ENCODE peak calls at places on chromosomes 13 and 19, in eight cellular contexts. One of them, this sample, is unnamed.
A peak's percentile ranks its signal among the peaks of the same experiment; 100 is the strongest.

GRCh38 chr13:97648171-97648880 is 214.4 kb downstream of the RAP2A start:
- DNase-seq in PC-3: no peak
- DNase-seq in heart right ventricle: no peak
- DNase-seq in psoas muscle: no peak
- DNase-seq in cardiac muscle cell: peak; percentile 82
- DNase-seq in body of pancreas: no peak
- DNase-seq in H9: no peak
- DNase-seq in aorta: no peak
- DNase-seq in this sample: no peak

GRCh38 chr13:46389985-46390384 is 2.9 kb upstream of the RUBCNL start:
- DNase-seq in body of pancreas: peak; percentile 70
- DNase-seq in H9: no peak
- DNase-seq in PC-3: peak; percentile 13
- DNase-seq in aorta: no peak
- DNase-seq in heart right ventricle: no peak
- DNase-seq in cardiac muscle cell: no peak
- DNase-seq in psoas muscle: peak; percentile 46
- DNase-seq in this sample: no peak

GRCh38 chr19:5665781-5666513 is 14.4 kb downstream of the MICOS13 start:
- DNase-seq in body of pancreas: no peak
- DNase-seq in heart right ventricle: no peak
- DNase-seq in aorta: peak; percentile 61
- DNase-seq in psoas muscle: no peak
- DNase-seq in H9: no peak
- DNase-seq in cardiac muscle cell: peak; percentile 33
- DNase-seq in PC-3: peak; percentile 58
- DNase-seq in this sample: no peak

GRCh38 chr13:30158774-30159445 is 148.4 kb downstream of the KATNAL1 start:
- DNase-seq in H9: no peak
- DNase-seq in body of pancreas: no peak
- DNase-seq in cardiac muscle cell: peak; percentile 80
- DNase-seq in psoas muscle: no peak
- DNase-seq in heart right ventricle: no peak
- DNase-seq in aorta: no peak
- DNase-seq in PC-3: peak; percentile 35
- DNase-seq in this sample: no peak

GRCh38 chr13:48678316-48678715 is 24.6 kb downstream of the CYSLTR2 start:
- DNase-seq in heart right ventricle: no peak
- DNase-seq in psoas muscle: no peak
- DNase-seq in cardiac muscle cell: no peak
- DNase-seq in aorta: no peak
- DNase-seq in body of pancreas: no peak
- DNase-seq in PC-3: no peak
- DNase-seq in H9: no peak
- DNase-seq in this sample: no peak

GRCh38 chr13:22169473-22169872 is 498.6 kb downstream of the FGF9 start:
- DNase-seq in body of pancreas: no peak
- DNase-seq in psoas muscle: no peak
- DNase-seq in H9: no peak
- DNase-seq in heart right ventricle: no peak
- DNase-seq in cardiac muscle cell: no peak
- DNase-seq in PC-3: no peak
- DNase-seq in aorta: no peak
- DNase-seq in this sample: no peak

GRCh38 chr19:21765151-21765550 is 2.2 kb downstream of the ZNF100 start:
- DNase-seq in psoas muscle: no peak
- DNase-seq in cardiac muscle cell: no peak
- DNase-seq in body of pancreas: no peak
- DNase-seq in H9: no peak
- DNase-seq in aorta: no peak
- DNase-seq in heart right ventricle: no peak
- DNase-seq in PC-3: no peak
- DNase-seq in this sample: no peak

GRCh38 chr19:30669329-30670010 is 297.3 kb downstream of the ZNF536 start:
- DNase-seq in heart right ventricle: peak; percentile 56
- DNase-seq in body of pancreas: peak; percentile 60
- DNase-seq in PC-3: peak; percentile 39
- DNase-seq in H9: peak; percentile 81
- DNase-seq in psoas muscle: peak; percentile 75
- DNase-seq in cardiac muscle cell: peak; percentile 43
- DNase-seq in aorta: peak; percentile 88
- DNase-seq in this sample: no peak

GRCh38 chr19:34181111-34181864 is 9.0 kb downstream of the LSM14A start:
- DNase-seq in body of pancreas: no peak
- DNase-seq in H9: no peak
- DNase-seq in PC-3: peak; percentile 4
- DNase-seq in cardiac muscle cell: no peak
- DNase-seq in aorta: no peak
- DNase-seq in psoas muscle: no peak
- DNase-seq in heart right ventricle: no peak
- DNase-seq in this sample: no peak

GRCh38 chr13:98842074-98842473 is 89.6 kb upstream of the SLC15A1 start:
- DNase-seq in H9: no peak
- DNase-seq in cardiac muscle cell: no peak
- DNase-seq in psoas muscle: no peak
- DNase-seq in heart right ventricle: no peak
- DNase-seq in aorta: no peak
- DNase-seq in PC-3: no peak
- DNase-seq in body of pancreas: no peak
- DNase-seq in this sample: no peak

GRCh38 chr13:73065665-73066350 is 7.0 kb downstream of the KLF5 start:
- DNase-seq in H9: no peak
- DNase-seq in heart right ventricle: no peak
- DNase-seq in psoas muscle: no peak
- DNase-seq in PC-3: peak; percentile 73
- DNase-seq in body of pancreas: peak; percentile 31
- DNase-seq in cardiac muscle cell: no peak
- DNase-seq in aorta: no peak
- DNase-seq in this sample: no peak

GRCh38 chr13:97851269-97851668 is 102.2 kb upstream of the IPO5 start:
- DNase-seq in body of pancreas: no peak
- DNase-seq in aorta: no peak
- DNase-seq in psoas muscle: no peak
- DNase-seq in cardiac muscle cell: peak; percentile 20
- DNase-seq in PC-3: no peak
- DNase-seq in heart right ventricle: no peak
- DNase-seq in H9: no peak
- DNase-seq in this sample: no peak

GRCh38 chr13:97344250-97345175 is 89.5 kb upstream of the RAP2A start:
- DNase-seq in heart right ventricle: peak; percentile 70
- DNase-seq in H9: no peak
- DNase-seq in aorta: peak; percentile 85
- DNase-seq in cardiac muscle cell: peak; percentile 75
- DNase-seq in body of pancreas: peak; percentile 75
- DNase-seq in psoas muscle: peak; percentile 77
- DNase-seq in PC-3: peak; percentile 68
- DNase-seq in this sample: no peak

GRCh38 chr19:50712833-50713232 is 6.8 kb downstream of the SHANK1 start:
- DNase-seq in cardiac muscle cell: no peak
- DNase-seq in body of pancreas: no peak
- DNase-seq in aorta: no peak
- DNase-seq in heart right ventricle: no peak
- DNase-seq in H9: no peak
- DNase-seq in psoas muscle: peak; percentile 14
- DNase-seq in PC-3: no peak
- DNase-seq in this sample: no peak

GRCh38 chr19:55486043-55486970 is 1.3 kb downstream of the NAT14 start:
- DNase-seq in H9: no peak
- DNase-seq in psoas muscle: peak; percentile 65
- DNase-seq in PC-3: no peak
- DNase-seq in heart right ventricle: no peak
- DNase-seq in body of pancreas: no peak
- DNase-seq in cardiac muscle cell: no peak
- DNase-seq in aorta: no peak
- DNase-seq in this sample: no peak

GRCh38 chr13:77022341-77022740 is 4.6 kb downstream of the FBXL3 start:
- DNase-seq in H9: no peak
- DNase-seq in body of pancreas: no peak
- DNase-seq in cardiac muscle cell: peak; percentile 54
- DNase-seq in aorta: no peak
- DNase-seq in PC-3: no peak
- DNase-seq in psoas muscle: no peak
- DNase-seq in heart right ventricle: no peak
- DNase-seq in this sample: no peak

GRCh38 chr19:57620673-57621348 is 6.8 kb downstream of the ZNF134 start:
- DNase-seq in aorta: no peak
- DNase-seq in heart right ventricle: no peak
- DNase-seq in PC-3: no peak
- DNase-seq in H9: no peak
- DNase-seq in body of pancreas: no peak
- DNase-seq in cardiac muscle cell: peak; percentile 18
- DNase-seq in psoas muscle: no peak
- DNase-seq in this sample: no peak

GRCh38 chr19:294819-295686 is 3.9 kb upstream of the PLPP2 start:
- DNase-seq in heart right ventricle: no peak
- DNase-seq in PC-3: no peak
- DNase-seq in body of pancreas: peak; percentile 36
- DNase-seq in H9: peak; percentile 80
- DNase-seq in cardiac muscle cell: peak; percentile 32
- DNase-seq in psoas muscle: peak; percentile 52
- DNase-seq in aorta: peak; percentile 83
- DNase-seq in this sample: no peak

GRCh38 chr13:25575562-25575961 is 203.8 kb downstream of the ATP8A2 start:
- DNase-seq in heart right ventricle: no peak
- DNase-seq in PC-3: peak; percentile 19
- DNase-seq in cardiac muscle cell: no peak
- DNase-seq in aorta: no peak
- DNase-seq in body of pancreas: no peak
- DNase-seq in psoas muscle: no peak
- DNase-seq in H9: no peak
- DNase-seq in this sample: no peak

GRCh38 chr13:38421590-38422560 is 72.2 kb downstream of the UFM1 start:
- DNase-seq in cardiac muscle cell: peak; percentile 71
- DNase-seq in psoas muscle: no peak
- DNase-seq in heart right ventricle: no peak
- DNase-seq in body of pancreas: no peak
- DNase-seq in H9: no peak
- DNase-seq in aorta: no peak
- DNase-seq in PC-3: no peak
- DNase-seq in this sample: no peak

GRCh38 chr13:99435116-99435515 is 66.2 kb upstream of the TM9SF2 start:
- DNase-seq in cardiac muscle cell: no peak
- DNase-seq in H9: no peak
- DNase-seq in PC-3: no peak
- DNase-seq in heart right ventricle: no peak
- DNase-seq in aorta: no peak
- DNase-seq in psoas muscle: no peak
- DNase-seq in body of pancreas: no peak
- DNase-seq in this sample: no peak

GRCh38 chr19:50669319-50670101 is 20.3 kb downstream of the C19orf81 start:
- DNase-seq in heart right ventricle: no peak
- DNase-seq in cardiac muscle cell: peak; percentile 50
- DNase-seq in psoas muscle: no peak
- DNase-seq in H9: no peak
- DNase-seq in body of pancreas: peak; percentile 10
- DNase-seq in aorta: no peak
- DNase-seq in PC-3: peak; percentile 64
- DNase-seq in this sample: no peak

GRCh38 chr13:76878043-76878442 is 8.2 kb downstream of the KCTD12 start:
- DNase-seq in aorta: no peak
- DNase-seq in heart right ventricle: no peak
- DNase-seq in cardiac muscle cell: no peak
- DNase-seq in H9: no peak
- DNase-seq in PC-3: no peak
- DNase-seq in psoas muscle: no peak
- DNase-seq in body of pancreas: no peak
- DNase-seq in this sample: no peak

GRCh38 chr19:31957711-31958110 is 387.7 kb upstream of the ZNF507 start:
- DNase-seq in aorta: no peak
- DNase-seq in cardiac muscle cell: no peak
- DNase-seq in psoas muscle: no peak
- DNase-seq in H9: no peak
- DNase-seq in body of pancreas: no peak
- DNase-seq in heart right ventricle: no peak
- DNase-seq in PC-3: no peak
- DNase-seq in this sample: no peak
- H3K4me1 ChIP-seq in aorta: no peaks in the 10 kb centered on the region
- H3K4me1 ChIP-seq in cardiac muscle cell: no peaks in the 10 kb centered on the region
- H3K4me1 ChIP-seq in psoas muscle: no peaks in the 10 kb centered on the region
- H3K4me1 ChIP-seq in H9: no peaks in the 10 kb centered on the region
- H3K4me1 ChIP-seq in body of pancreas: no peaks in the 10 kb centered on the region
- H3K4me1 ChIP-seq in heart right ventricle: no peaks in the 10 kb centered on the region
- H3K4me1 ChIP-seq in PC-3: no peaks in the 10 kb centered on the region
- H3K4me1 ChIP-seq in this sample: no peaks in the 10 kb centered on the region

GRCh38 chr19:18667531-18668251 is 15.8 kb upstream of the CRTC1 start:
- DNase-seq in psoas muscle: peak; percentile 42
- DNase-seq in aorta: peak; percentile 73
- DNase-seq in H9: no peak
- DNase-seq in cardiac muscle cell: no peak
- DNase-seq in body of pancreas: no peak
- DNase-seq in heart right ventricle: no peak
- DNase-seq in PC-3: no peak
- DNase-seq in this sample: no peak
- H3K4me1 ChIP-seq in psoas muscle: peaks cover 31% of the 10 kb centered on the region
- H3K4me1 ChIP-seq in aorta: no peaks in the 10 kb centered on the region
- H3K4me1 ChIP-seq in H9: no peaks in the 10 kb centered on the region
- H3K4me1 ChIP-seq in cardiac muscle cell: no peaks in the 10 kb centered on the region
- H3K4me1 ChIP-seq in body of pancreas: no peaks in the 10 kb centered on the region
- H3K4me1 ChIP-seq in heart right ventricle: peaks cover 9% of the 10 kb centered on the region
- H3K4me1 ChIP-seq in PC-3: no peaks in the 10 kb centered on the region
- H3K4me1 ChIP-seq in this sample: peaks cover 2% of the 10 kb centered on the region

DNA sequence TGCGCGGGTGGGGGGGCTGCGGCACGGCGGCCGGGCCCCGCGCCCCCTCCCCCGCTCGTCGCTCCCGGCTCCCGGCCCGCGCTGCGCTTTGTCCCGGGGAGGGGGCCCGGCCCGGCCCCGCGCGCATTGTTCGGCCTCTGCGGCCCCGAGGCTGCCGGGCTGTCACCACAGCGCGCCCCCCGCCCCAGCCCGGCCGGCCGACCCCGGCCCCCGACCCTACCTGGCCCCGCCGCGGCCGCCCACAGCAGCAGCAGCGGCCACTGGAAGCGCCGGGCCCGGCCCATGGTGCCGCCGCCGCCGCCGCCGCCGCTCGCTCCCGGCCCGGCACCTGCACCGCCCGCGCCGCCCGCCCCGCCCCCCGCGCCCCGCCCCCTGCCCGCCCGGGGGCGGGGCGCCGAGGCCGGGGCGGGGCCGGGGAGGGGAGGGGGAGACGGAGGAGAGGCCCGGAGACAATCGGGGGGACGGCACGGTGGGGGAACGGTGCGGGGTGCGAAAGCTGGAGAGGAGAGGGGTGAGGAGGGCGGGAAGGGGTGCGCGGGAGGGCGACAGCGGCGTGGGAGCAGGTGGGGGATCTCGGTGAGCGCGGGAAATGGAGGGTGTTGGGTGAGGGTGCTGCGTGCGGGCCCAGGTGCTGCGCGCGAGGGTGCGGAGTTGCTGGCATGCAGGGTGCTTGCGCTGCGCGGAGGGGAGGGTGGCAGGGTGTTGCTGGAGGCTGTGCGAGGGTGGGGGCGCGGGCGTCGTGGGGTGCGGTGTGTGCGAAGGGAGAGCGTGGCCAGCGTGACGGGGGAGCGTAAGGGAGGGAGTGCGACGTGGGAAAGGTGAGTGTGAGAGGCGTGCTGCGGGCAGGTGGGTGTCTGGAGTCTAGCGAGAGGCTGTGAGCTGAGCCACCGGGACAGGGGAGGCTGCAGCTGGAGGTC is at the start of gene CADM4:
- DNase-seq in aorta: peak; percentile 79
- DNase-seq in heart right ventricle: peak; percentile 16
- DNase-seq in H9: peak; percentile 46
- DNase-seq in psoas muscle: peak; percentile 56
- DNase-seq in cardiac muscle cell: no peak
- DNase-seq in body of pancreas: peak; percentile 43
- DNase-seq in PC-3: no peak
- DNase-seq in this sample: no peak
- H3K4me1 ChIP-seq in aorta: no peaks in the 10 kb centered on the region
- H3K4me1 ChIP-seq in heart right ventricle: peaks cover 7% of the 10 kb centered on the region
- H3K4me1 ChIP-seq in H9: peaks cover 2% of the 10 kb centered on the region
- H3K4me1 ChIP-seq in psoas muscle: no peaks in the 10 kb centered on the region
- H3K4me1 ChIP-seq in cardiac muscle cell: peaks cover 6% of the 10 kb centered on the region
- H3K4me1 ChIP-seq in body of pancreas: peaks cover 18% of the 10 kb centered on the region
- H3K4me1 ChIP-seq in PC-3: no peaks in the 10 kb centered on the region
- H3K4me1 ChIP-seq in this sample: peaks cover 3% of the 10 kb centered on the region

GRCh38 chr19:39339636-39340035 is 2.6 kb upstream of the SAMD4B start:
- DNase-seq in heart right ventricle: no peak
- DNase-seq in body of pancreas: no peak
- DNase-seq in psoas muscle: no peak
- DNase-seq in cardiac muscle cell: no peak
- DNase-seq in PC-3: no peak
- DNase-seq in H9: no peak
- DNase-seq in aorta: no peak
- DNase-seq in this sample: no peak
- H3K4me1 ChIP-seq in heart right ventricle: peaks cover 58% of the 10 kb centered on the region
- H3K4me1 ChIP-seq in body of pancreas: peaks cover 25% of the 10 kb centered on the region
- H3K4me1 ChIP-seq in psoas muscle: peaks cover 11% of the 10 kb centered on the region
- H3K4me1 ChIP-seq in cardiac muscle cell: peaks cover 6% of the 10 kb centered on the region
- H3K4me1 ChIP-seq in PC-3: peaks cover 12% of the 10 kb centered on the region
- H3K4me1 ChIP-seq in H9: no peaks in the 10 kb centered on the region
- H3K4me1 ChIP-seq in aorta: no peaks in the 10 kb centered on the region
- H3K4me1 ChIP-seq in this sample: peaks cover 1% of the 10 kb centered on the region

This sample was measured in iPS DF 6.9.